ENCODE peak calls at places on chromosomes 5 and 9, in five cellular contexts. One of them, this sample, is unnamed.
A peak's percentile ranks its signal among the peaks of the same experiment; 100 is the strongest.

GRCh38 chr5:157108961-157109360 is at the start of gene HAVCR2:
- DNase-seq in heart right ventricle: no peak
- DNase-seq in neural progenitor cell: no peak
- DNase-seq in gastrocnemius medialis: peak; percentile 19
- DNase-seq in CD8-positive, alpha-beta T cell: peak; percentile 24
- DNase-seq in this sample: peak; percentile 47

GRCh38 chr5:93598141-93598996 is 15.3 kb downstream of the NR2F1 start:
- DNase-seq in neural progenitor cell: peak; percentile 32
- DNase-seq in heart right ventricle: no peak
- DNase-seq in gastrocnemius medialis: no peak
- DNase-seq in CD8-positive, alpha-beta T cell: no peak
- DNase-seq in this sample: no peak

GRCh38 chr9:120886490-120886967 is 9.5 kb upstream of the PHF19 start:
- DNase-seq in CD8-positive, alpha-beta T cell: no peak
- DNase-seq in gastrocnemius medialis: no peak
- DNase-seq in heart right ventricle: no peak
- DNase-seq in neural progenitor cell: no peak
- DNase-seq in this sample: no peak

GRCh38 chr9:75891277-75892167 is 1.0 kb downstream of the PCSK5 start:
- DNase-seq in neural progenitor cell: peak; percentile 60
- DNase-seq in CD8-positive, alpha-beta T cell: peak; percentile 3
- DNase-seq in gastrocnemius medialis: no peak
- DNase-seq in heart right ventricle: peak; percentile 13
- DNase-seq in this sample: peak; percentile 33

GRCh38 chr9:132857031-132857430 is 21.1 kb downstream of the AK8 start:
- DNase-seq in heart right ventricle: peak; percentile 47
- DNase-seq in neural progenitor cell: peak; percentile 22
- DNase-seq in CD8-positive, alpha-beta T cell: no peak
- DNase-seq in gastrocnemius medialis: peak; percentile 39
- DNase-seq in this sample: peak; percentile 88

GRCh38 chr5:126348855-126349635 is 74.2 kb upstream of the GRAMD2B start:
- DNase-seq in gastrocnemius medialis: no peak
- DNase-seq in CD8-positive, alpha-beta T cell: no peak
- DNase-seq in heart right ventricle: no peak
- DNase-seq in neural progenitor cell: peak; percentile 94
- DNase-seq in this sample: no peak

GRCh38 chr5:134503088-134503936 is 22.2 kb upstream of the JADE2 start:
- DNase-seq in neural progenitor cell: no peak
- DNase-seq in CD8-positive, alpha-beta T cell: no peak
- DNase-seq in heart right ventricle: peak; percentile 68
- DNase-seq in gastrocnemius medialis: peak; percentile 37
- DNase-seq in this sample: no peak

GRCh38 chr5:59724482-59725392 is 168.8 kb downstream of the PDE4D start:
- DNase-seq in heart right ventricle: no peak
- DNase-seq in CD8-positive, alpha-beta T cell: no peak
- DNase-seq in neural progenitor cell: peak; percentile 72
- DNase-seq in gastrocnemius medialis: no peak
- DNase-seq in this sample: no peak

GRCh38 chr5:133203317-133204305 is 151.8 kb downstream of the HSPA4 start:
- DNase-seq in gastrocnemius medialis: no peak
- DNase-seq in heart right ventricle: no peak
- DNase-seq in CD8-positive, alpha-beta T cell: no peak
- DNase-seq in neural progenitor cell: no peak
- DNase-seq in this sample: no peak

GRCh38 chr5:145499483-145499882 is 335.7 kb downstream of the PRELID2 start:
- DNase-seq in neural progenitor cell: no peak
- DNase-seq in CD8-positive, alpha-beta T cell: no peak
- DNase-seq in gastrocnemius medialis: no peak
- DNase-seq in heart right ventricle: no peak
- DNase-seq in this sample: no peak

GRCh38 chr9:134099123-134099761 is 31.4 kb upstream of the BRD3 start:
- DNase-seq in heart right ventricle: no peak
- DNase-seq in CD8-positive, alpha-beta T cell: peak; percentile 32
- DNase-seq in neural progenitor cell: peak; percentile 29
- DNase-seq in gastrocnemius medialis: no peak
- DNase-seq in this sample: peak; percentile 31

DNA sequence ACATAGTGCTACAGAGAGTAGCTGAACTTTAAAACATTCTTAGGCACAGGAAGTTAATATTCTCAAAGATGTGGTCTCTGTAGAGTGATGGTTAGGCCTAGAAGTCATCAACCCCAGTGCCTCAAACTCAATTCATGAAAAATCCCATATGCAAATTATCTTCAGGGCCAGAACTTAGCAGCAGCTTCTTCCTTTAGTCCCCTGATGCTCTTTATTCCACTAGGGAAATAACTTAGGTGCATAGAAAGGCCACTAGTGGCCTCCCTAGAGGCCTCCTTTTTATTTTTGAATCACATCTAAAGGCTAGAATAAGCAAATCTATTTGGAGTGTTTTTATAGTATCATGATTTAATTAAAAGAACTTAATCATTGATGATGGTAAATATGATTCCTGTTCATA is 88.3 kb downstream of the GIN1 start:
- DNase-seq in gastrocnemius medialis: no peak
- DNase-seq in neural progenitor cell: no peak
- DNase-seq in heart right ventricle: no peak
- DNase-seq in CD8-positive, alpha-beta T cell: no peak
- DNase-seq in this sample: no peak
- TF ChIP-seq CTCF in gastrocnemius medialis: no peak
- TF ChIP-seq CTCF in neural progenitor cell: peak; percentile 45
- TF ChIP-seq CTCF in heart right ventricle: peak; percentile 15
- TF ChIP-seq CTCF in CD8-positive, alpha-beta T cell: no peak
- TF ChIP-seq CTCF in this sample: no peak

DNA sequence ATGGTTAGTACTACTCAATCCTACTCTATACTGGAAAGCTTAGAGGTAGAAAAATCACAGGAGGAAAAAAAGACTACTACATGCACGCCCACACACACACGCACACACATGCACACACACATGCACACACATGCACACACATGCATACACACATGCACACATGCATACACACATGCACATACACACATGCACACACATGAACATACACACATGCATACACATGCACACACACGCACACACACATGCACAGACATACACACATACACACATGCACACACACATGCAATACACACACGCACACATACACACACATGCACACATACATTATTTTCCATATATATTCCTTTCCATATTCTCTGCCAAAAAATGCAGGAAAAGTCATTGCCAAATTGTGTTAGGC is 188.1 kb upstream of the EGFLAM start:
- DNase-seq in CD8-positive, alpha-beta T cell: no peak
- DNase-seq in heart right ventricle: no peak
- DNase-seq in neural progenitor cell: no peak
- DNase-seq in gastrocnemius medialis: no peak
- DNase-seq in this sample: no peak
- H3K4me3 ChIP-seq in CD8-positive, alpha-beta T cell: no peak overlapping the region
- H3K4me3 ChIP-seq in heart right ventricle: no peak overlapping the region
- H3K4me3 ChIP-seq in neural progenitor cell: no peak overlapping the region
- H3K4me3 ChIP-seq in gastrocnemius medialis: no peak overlapping the region
- H3K4me3 ChIP-seq in this sample: no peak overlapping the region

DNA sequence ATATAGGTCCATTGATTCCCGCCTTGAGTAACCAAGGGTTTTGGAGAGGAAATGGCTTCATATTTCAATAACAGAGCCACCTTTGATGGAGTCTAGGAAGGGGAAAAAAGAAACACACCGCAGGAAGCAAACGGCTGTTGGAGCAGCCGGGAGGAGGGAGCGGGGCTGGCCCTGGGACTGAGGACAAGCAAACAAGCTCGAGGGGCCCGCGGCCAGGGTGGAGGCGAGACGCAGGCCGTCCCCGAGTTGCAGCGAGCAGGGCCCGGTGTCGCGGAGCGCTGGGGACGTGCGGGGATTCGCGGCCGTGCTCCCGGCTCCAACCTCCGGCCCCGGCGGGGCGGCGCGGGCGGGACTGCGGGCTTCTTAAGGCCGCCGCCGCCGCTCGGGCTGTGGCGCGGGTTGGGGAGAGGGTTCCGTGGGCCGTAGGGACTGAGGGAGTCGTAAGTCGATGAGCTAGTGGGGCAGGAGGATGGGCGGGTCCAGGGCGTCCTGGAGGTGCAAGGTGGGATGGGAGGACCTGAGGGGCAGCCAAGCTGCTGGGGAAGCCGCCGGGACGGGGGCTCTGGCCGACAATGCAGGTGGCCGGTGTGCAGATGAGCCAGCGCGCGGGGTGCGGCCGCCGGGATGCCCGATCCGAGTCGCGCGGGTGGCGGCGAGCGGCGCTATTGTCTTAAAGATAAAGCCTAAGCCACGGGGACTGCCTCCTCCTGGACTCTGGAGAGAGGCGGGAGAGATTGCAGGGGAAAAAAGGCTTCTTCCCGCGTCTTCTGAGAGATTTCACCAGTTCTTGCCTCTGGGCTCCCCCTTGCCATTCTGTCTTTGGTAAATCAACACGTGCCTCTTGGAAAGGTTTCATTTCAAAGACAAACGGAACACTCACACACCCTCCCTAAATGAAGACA is 1.5 kb upstream of the HAPLN1 start:
- DNase-seq in CD8-positive, alpha-beta T cell: no peak
- DNase-seq in neural progenitor cell: peak; percentile 92
- DNase-seq in gastrocnemius medialis: no peak
- DNase-seq in heart right ventricle: peak; percentile 51
- DNase-seq in this sample: peak; percentile 33
- TF ChIP-seq CTCF in CD8-positive, alpha-beta T cell: no peak
- TF ChIP-seq CTCF in neural progenitor cell: peak; percentile 57
- TF ChIP-seq CTCF in gastrocnemius medialis: no peak
- TF ChIP-seq CTCF in heart right ventricle: peak; percentile 17
- TF ChIP-seq CTCF in this sample: peak; percentile 11

GRCh38 chr9:92163276-92163675 is 48.1 kb upstream of the SPTLC1 start:
- DNase-seq in CD8-positive, alpha-beta T cell: no peak
- DNase-seq in neural progenitor cell: no peak
- DNase-seq in gastrocnemius medialis: no peak
- DNase-seq in heart right ventricle: no peak
- DNase-seq in this sample: no peak

GRCh38 chr9:92164490-92164889 is 49.3 kb upstream of the SPTLC1 start:
- DNase-seq in heart right ventricle: no peak
- DNase-seq in CD8-positive, alpha-beta T cell: no peak
- DNase-seq in neural progenitor cell: no peak
- DNase-seq in gastrocnemius medialis: no peak
- DNase-seq in this sample: no peak

GRCh38 chr9:92165472-92165871 is 50.3 kb upstream of the SPTLC1 start:
- DNase-seq in CD8-positive, alpha-beta T cell: no peak
- DNase-seq in gastrocnemius medialis: no peak
- DNase-seq in heart right ventricle: no peak
- DNase-seq in neural progenitor cell: no peak
- DNase-seq in this sample: no peak

GRCh38 chr9:92160786-92161185 is 45.6 kb upstream of the SPTLC1 start:
- DNase-seq in heart right ventricle: no peak
- DNase-seq in neural progenitor cell: peak; percentile 21
- DNase-seq in gastrocnemius medialis: no peak
- DNase-seq in CD8-positive, alpha-beta T cell: no peak
- DNase-seq in this sample: no peak

GRCh38 chr9:92164975-92165374 is 49.8 kb upstream of the SPTLC1 start:
- DNase-seq in neural progenitor cell: no peak
- DNase-seq in heart right ventricle: no peak
- DNase-seq in CD8-positive, alpha-beta T cell: no peak
- DNase-seq in gastrocnemius medialis: no peak
- DNase-seq in this sample: no peak
- H3K4me3 ChIP-seq in neural progenitor cell: no peak overlapping the region
- H3K4me3 ChIP-seq in heart right ventricle: no peak overlapping the region
- H3K4me3 ChIP-seq in CD8-positive, alpha-beta T cell: no peak overlapping the region
- H3K4me3 ChIP-seq in gastrocnemius medialis: no peak overlapping the region
- H3K4me3 ChIP-seq in this sample: no peak overlapping the region

GRCh38 chr9:99576002-99576401 is 245.7 kb upstream of the NR4A3 start:
- DNase-seq in heart right ventricle: no peak
- DNase-seq in gastrocnemius medialis: no peak
- DNase-seq in neural progenitor cell: no peak
- DNase-seq in CD8-positive, alpha-beta T cell: no peak
- DNase-seq in this sample: no peak
- TF ChIP-seq CTCF in heart right ventricle: no peak
- TF ChIP-seq CTCF in gastrocnemius medialis: no peak
- TF ChIP-seq CTCF in neural progenitor cell: no peak
- TF ChIP-seq CTCF in CD8-positive, alpha-beta T cell: no peak
- TF ChIP-seq CTCF in this sample: no peak

GRCh38 chr9:125933056-125933455 is 185.9 kb downstream of the PBX3 start:
- DNase-seq in gastrocnemius medialis: no peak
- DNase-seq in neural progenitor cell: no peak
- DNase-seq in heart right ventricle: no peak
- DNase-seq in CD8-positive, alpha-beta T cell: no peak
- DNase-seq in this sample: no peak
- H3K4me3 ChIP-seq in gastrocnemius medialis: no peak overlapping the region
- H3K4me3 ChIP-seq in neural progenitor cell: no peak overlapping the region
- H3K4me3 ChIP-seq in heart right ventricle: no peak overlapping the region
- H3K4me3 ChIP-seq in CD8-positive, alpha-beta T cell: no peak overlapping the region
- H3K4me3 ChIP-seq in this sample: no peak overlapping the region